ENCODE peak calls at places on chromosomes 7 and 10, in eight cellular contexts. One of them, this sample, is unnamed.

GRCh38 chr7:151390594-151391357 is 19.1 kb downstream of the WDR86 start:
- DNase-seq in heart right ventricle: no peak
- DNase-seq in B cell: no peak
- DNase-seq in astrocyte of the cerebellum: no peak
- DNase-seq in PC-3: no peak
- DNase-seq in CD8-positive, alpha-beta T cell: no peak
- DNase-seq in AG04449: no peak
- DNase-seq in PC-9: no peak
- DNase-seq in this sample: no peak

GRCh38 chr7:24908166-24908565 is 71.8 kb downstream of the OSBPL3 start:
- DNase-seq in heart right ventricle: no peak
- DNase-seq in B cell: no peak
- DNase-seq in astrocyte of the cerebellum: no peak
- DNase-seq in PC-3: no peak
- DNase-seq in CD8-positive, alpha-beta T cell: no peak
- DNase-seq in AG04449: no peak
- DNase-seq in PC-9: no peak
- DNase-seq in this sample: no peak

GRCh38 chr7:123537026-123537642 is 2.7 kb upstream of the IQUB start:
- DNase-seq in heart right ventricle: no peak
- DNase-seq in B cell: no peak
- DNase-seq in astrocyte of the cerebellum: no peak
- DNase-seq in PC-3: peak; percentile 55
- DNase-seq in CD8-positive, alpha-beta T cell: no peak
- DNase-seq in AG04449: no peak
- DNase-seq in PC-9: no peak
- DNase-seq in this sample: no peak

GRCh38 chr7:92833766-92834605 is 2.4 kb downstream of the CDK6 start:
- DNase-seq in heart right ventricle: peak; percentile 86
- DNase-seq in B cell: peak; percentile 60
- DNase-seq in astrocyte of the cerebellum: no peak
- DNase-seq in PC-3: peak; percentile 67
- DNase-seq in CD8-positive, alpha-beta T cell: peak; percentile 79
- DNase-seq in AG04449: no peak
- DNase-seq in PC-9: peak; percentile 85
- DNase-seq in this sample: peak; percentile 62

GRCh38 chr10:29578457-29578856 is 56.3 kb downstream of the SVIL start:
- DNase-seq in heart right ventricle: no peak
- DNase-seq in B cell: no peak
- DNase-seq in astrocyte of the cerebellum: no peak
- DNase-seq in PC-3: no peak
- DNase-seq in CD8-positive, alpha-beta T cell: no peak
- DNase-seq in AG04449: no peak
- DNase-seq in PC-9: no peak
- DNase-seq in this sample: no peak

GRCh38 chr7:139687980-139688632 is 89.7 kb downstream of the HIPK2 start:
- DNase-seq in heart right ventricle: no peak
- DNase-seq in B cell: no peak
- DNase-seq in astrocyte of the cerebellum: no peak
- DNase-seq in PC-3: peak; percentile 39
- DNase-seq in CD8-positive, alpha-beta T cell: no peak
- DNase-seq in AG04449: no peak
- DNase-seq in PC-9: no peak
- DNase-seq in this sample: no peak

GRCh38 chr7:131957338-131958025 is 401.1 kb upstream of the PODXL start:
- DNase-seq in heart right ventricle: no peak
- DNase-seq in B cell: no peak
- DNase-seq in astrocyte of the cerebellum: no peak
- DNase-seq in PC-3: peak; percentile 40
- DNase-seq in CD8-positive, alpha-beta T cell: no peak
- DNase-seq in AG04449: no peak
- DNase-seq in PC-9: no peak
- DNase-seq in this sample: no peak

GRCh38 chr10:93438796-93439253 is 43.3 kb downstream of the MYOF start:
- DNase-seq in heart right ventricle: peak; percentile 19
- DNase-seq in B cell: no peak
- DNase-seq in astrocyte of the cerebellum: no peak
- DNase-seq in PC-3: no peak
- DNase-seq in CD8-positive, alpha-beta T cell: no peak
- DNase-seq in AG04449: no peak
- DNase-seq in PC-9: peak; percentile 78
- DNase-seq in this sample: no peak

GRCh38 chr10:67386260-67386659 is 309.7 kb downstream of the CTNNA3 start:
- DNase-seq in heart right ventricle: no peak
- DNase-seq in B cell: no peak
- DNase-seq in astrocyte of the cerebellum: no peak
- DNase-seq in PC-3: no peak
- DNase-seq in CD8-positive, alpha-beta T cell: no peak
- DNase-seq in AG04449: no peak
- DNase-seq in PC-9: no peak
- DNase-seq in this sample: no peak

GRCh38 chr7:47383064-47383463 is 198.8 kb downstream of the TNS3 start:
- DNase-seq in heart right ventricle: no peak
- DNase-seq in B cell: no peak
- DNase-seq in astrocyte of the cerebellum: no peak
- DNase-seq in PC-3: no peak
- DNase-seq in CD8-positive, alpha-beta T cell: no peak
- DNase-seq in AG04449: no peak
- DNase-seq in PC-9: no peak
- DNase-seq in this sample: no peak

GRCh38 chr10:118594392-118595063 is 920 bp downstream of the PRLHR start:
- DNase-seq in heart right ventricle: no peak
- DNase-seq in B cell: peak; percentile 7
- DNase-seq in astrocyte of the cerebellum: peak; percentile 31
- DNase-seq in PC-3: no peak
- DNase-seq in CD8-positive, alpha-beta T cell: peak; percentile 29
- DNase-seq in AG04449: no peak
- DNase-seq in PC-9: no peak
- DNase-seq in this sample: no peak

GRCh38 chr10:96512524-96512991 is 1.2 kb downstream of the TLL2 start:
- DNase-seq in heart right ventricle: peak; percentile 29
- DNase-seq in B cell: no peak
- DNase-seq in astrocyte of the cerebellum: no peak
- DNase-seq in PC-3: no peak
- DNase-seq in CD8-positive, alpha-beta T cell: no peak
- DNase-seq in AG04449: no peak
- DNase-seq in PC-9: no peak
- DNase-seq in this sample: no peak

GRCh38 chr10:129756912-129757861 is 206.9 kb downstream of the EBF3 start:
- DNase-seq in heart right ventricle: peak; percentile 39
- DNase-seq in B cell: no peak
- DNase-seq in astrocyte of the cerebellum: peak; percentile 26
- DNase-seq in PC-3: no peak
- DNase-seq in CD8-positive, alpha-beta T cell: peak; percentile 5
- DNase-seq in AG04449: no peak
- DNase-seq in PC-9: no peak
- DNase-seq in this sample: no peak

GRCh38 chr10:10528563-10528910 is 489.1 kb upstream of the CELF2 start:
- DNase-seq in heart right ventricle: no peak
- DNase-seq in B cell: no peak
- DNase-seq in astrocyte of the cerebellum: no peak
- DNase-seq in PC-3: no peak
- DNase-seq in CD8-positive, alpha-beta T cell: no peak
- DNase-seq in AG04449: no peak
- DNase-seq in PC-9: no peak
- DNase-seq in this sample: no peak

GRCh38 chr7:114021135-114021534 is 102.3 kb upstream of the PPP1R3A start:
- DNase-seq in heart right ventricle: no peak
- DNase-seq in B cell: no peak
- DNase-seq in astrocyte of the cerebellum: no peak
- DNase-seq in PC-3: peak; percentile 3
- DNase-seq in CD8-positive, alpha-beta T cell: no peak
- DNase-seq in AG04449: no peak
- DNase-seq in PC-9: no peak
- DNase-seq in this sample: no peak

GRCh38 chr10:132920101-132920925 is 22.1 kb downstream of the CFAP46 start:
- DNase-seq in heart right ventricle: no peak
- DNase-seq in B cell: no peak
- DNase-seq in astrocyte of the cerebellum: no peak
- DNase-seq in PC-3: no peak
- DNase-seq in CD8-positive, alpha-beta T cell: no peak
- DNase-seq in AG04449: no peak
- DNase-seq in PC-9: no peak
- DNase-seq in this sample: no peak

GRCh38 chr10:3784510-3785250 is at the start of gene KLF6:
- DNase-seq in heart right ventricle: no peak
- DNase-seq in B cell: peak; percentile 46
- DNase-seq in astrocyte of the cerebellum: no peak
- DNase-seq in PC-3: no peak
- DNase-seq in CD8-positive, alpha-beta T cell: no peak
- DNase-seq in AG04449: no peak
- DNase-seq in PC-9: no peak
- DNase-seq in this sample: no peak
- TF ChIP-seq CTCF in heart right ventricle: no peak
- TF ChIP-seq CTCF in B cell: peak; percentile 19
- TF ChIP-seq CTCF in astrocyte of the cerebellum: no peak
- TF ChIP-seq CTCF in PC-3: no peak
- TF ChIP-seq CTCF in CD8-positive, alpha-beta T cell: no peak
- TF ChIP-seq CTCF in AG04449: no peak
- TF ChIP-seq CTCF in PC-9: no peak
- TF ChIP-seq CTCF in this sample: no peak

DNA sequence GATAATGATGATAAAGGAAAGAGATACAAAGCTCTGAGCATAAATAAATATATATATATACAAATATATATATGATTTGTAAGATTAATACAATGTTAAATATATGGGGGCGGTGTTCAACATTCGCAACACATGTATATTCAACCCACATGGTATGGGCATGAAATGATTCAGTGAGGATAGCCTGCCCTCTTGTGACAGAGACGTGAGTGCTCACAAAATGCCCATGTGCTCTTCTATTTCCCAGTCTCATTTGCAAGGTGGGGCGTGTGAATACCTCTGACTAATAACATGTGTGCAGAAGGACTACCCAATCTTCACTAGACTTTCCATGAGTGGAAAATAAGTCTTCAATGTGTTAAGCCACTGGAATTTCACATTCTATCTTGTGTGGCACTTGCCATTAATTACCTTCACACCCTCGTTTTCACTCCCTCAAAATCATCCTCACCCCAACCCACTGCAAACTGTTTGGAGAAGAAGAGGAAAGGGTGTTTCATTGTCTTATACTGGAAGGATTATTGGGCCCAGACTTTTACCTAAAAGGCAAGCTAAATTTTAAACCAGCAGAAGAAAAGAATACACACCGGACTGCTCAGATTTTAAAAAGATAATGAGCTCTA is 26.9 kb downstream of the ASAH2 start:
- DNase-seq in heart right ventricle: no peak
- DNase-seq in B cell: no peak
- DNase-seq in astrocyte of the cerebellum: peak; percentile 36
- DNase-seq in PC-3: peak; percentile 99
- DNase-seq in CD8-positive, alpha-beta T cell: peak; percentile 11
- DNase-seq in AG04449: peak; percentile 23
- DNase-seq in PC-9: peak; percentile 36
- DNase-seq in this sample: peak; percentile 3
- TF ChIP-seq CTCF in heart right ventricle: peak; percentile 60
- TF ChIP-seq CTCF in B cell: peak; percentile 43
- TF ChIP-seq CTCF in astrocyte of the cerebellum: peak; percentile 63
- TF ChIP-seq CTCF in PC-3: peak; percentile 97
- TF ChIP-seq CTCF in CD8-positive, alpha-beta T cell: peak; percentile 21
- TF ChIP-seq CTCF in AG04449: peak; percentile 76
- TF ChIP-seq CTCF in PC-9: peak; percentile 68
- TF ChIP-seq CTCF in this sample: peak; percentile 68

DNA sequence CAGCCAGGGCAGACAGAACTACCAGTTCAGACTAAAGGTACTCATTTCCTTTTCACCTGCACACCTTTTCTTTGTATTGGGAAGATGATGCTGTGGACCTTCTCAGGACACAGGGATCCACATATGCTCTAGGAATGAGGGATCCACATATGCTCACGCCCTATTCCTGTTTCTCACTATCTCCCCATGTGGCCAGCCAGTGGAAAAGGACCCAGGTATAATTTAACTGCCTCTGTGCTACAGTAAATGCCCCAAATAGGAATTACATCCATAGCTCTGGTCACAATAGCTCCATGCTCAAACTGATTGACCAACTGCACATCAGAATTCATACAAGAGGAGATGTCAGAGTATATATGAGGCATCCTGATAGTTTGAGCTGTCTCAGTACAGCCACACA is 43.8 kb downstream of the CTTNBP2 start:
- DNase-seq in heart right ventricle: no peak
- DNase-seq in B cell: no peak
- DNase-seq in astrocyte of the cerebellum: no peak
- DNase-seq in PC-3: no peak
- DNase-seq in CD8-positive, alpha-beta T cell: no peak
- DNase-seq in AG04449: no peak
- DNase-seq in PC-9: no peak
- DNase-seq in this sample: no peak
- TF ChIP-seq CTCF in heart right ventricle: no peak
- TF ChIP-seq CTCF in B cell: no peak
- TF ChIP-seq CTCF in astrocyte of the cerebellum: peak; percentile 8
- TF ChIP-seq CTCF in PC-3: peak; percentile 20
- TF ChIP-seq CTCF in CD8-positive, alpha-beta T cell: no peak
- TF ChIP-seq CTCF in AG04449: no peak
- TF ChIP-seq CTCF in PC-9: no peak
- TF ChIP-seq CTCF in this sample: no peak

GRCh38 chr7:15556706-15557105 is 5.1 kb downstream of the AGMO start:
- DNase-seq in heart right ventricle: no peak
- DNase-seq in B cell: no peak
- DNase-seq in astrocyte of the cerebellum: no peak
- DNase-seq in PC-3: no peak
- DNase-seq in CD8-positive, alpha-beta T cell: no peak
- DNase-seq in AG04449: no peak
- DNase-seq in PC-9: no peak
- DNase-seq in this sample: no peak

GRCh38 chr7:15554081-15554480 is 7.7 kb downstream of the AGMO start:
- DNase-seq in heart right ventricle: no peak
- DNase-seq in B cell: no peak
- DNase-seq in astrocyte of the cerebellum: no peak
- DNase-seq in PC-3: peak; percentile 32
- DNase-seq in CD8-positive, alpha-beta T cell: no peak
- DNase-seq in AG04449: no peak
- DNase-seq in PC-9: no peak
- DNase-seq in this sample: no peak

GRCh38 chr7:15557186-15557585 is 4.6 kb downstream of the AGMO start:
- DNase-seq in heart right ventricle: no peak
- DNase-seq in B cell: no peak
- DNase-seq in astrocyte of the cerebellum: no peak
- DNase-seq in PC-3: no peak
- DNase-seq in CD8-positive, alpha-beta T cell: no peak
- DNase-seq in AG04449: no peak
- DNase-seq in PC-9: no peak
- DNase-seq in this sample: no peak

GRCh38 chr7:15554744-15555143 is 7.1 kb downstream of the AGMO start:
- DNase-seq in heart right ventricle: no peak
- DNase-seq in B cell: no peak
- DNase-seq in astrocyte of the cerebellum: no peak
- DNase-seq in PC-3: no peak
- DNase-seq in CD8-positive, alpha-beta T cell: no peak
- DNase-seq in AG04449: no peak
- DNase-seq in PC-9: no peak
- DNase-seq in this sample: no peak

DNA sequence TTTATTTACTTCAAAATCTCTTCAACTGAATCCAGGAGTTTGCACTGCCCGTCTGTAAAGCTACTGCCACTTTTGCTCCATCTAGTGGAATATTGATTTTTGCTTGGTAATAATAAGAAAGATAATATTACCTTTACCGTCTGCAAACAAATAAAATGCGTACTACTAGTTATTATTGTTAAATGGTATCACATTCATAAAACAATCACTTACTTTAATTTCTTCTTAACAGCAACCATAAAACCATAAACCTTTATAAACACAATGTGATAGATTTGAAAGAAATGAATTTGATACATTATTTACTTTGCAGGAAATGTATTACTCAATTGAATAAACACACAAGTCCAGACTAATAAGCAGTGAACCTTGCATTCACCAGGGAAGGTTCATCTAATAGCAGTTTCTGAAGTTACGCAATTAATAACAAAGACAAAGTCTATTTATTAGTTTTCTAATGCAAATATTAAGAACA is 6.4 kb downstream of the AGMO start:
- DNase-seq in heart right ventricle: no peak
- DNase-seq in B cell: no peak
- DNase-seq in astrocyte of the cerebellum: no peak
- DNase-seq in PC-3: peak; percentile 27
- DNase-seq in CD8-positive, alpha-beta T cell: no peak
- DNase-seq in AG04449: no peak
- DNase-seq in PC-9: no peak
- DNase-seq in this sample: no peak
- TF ChIP-seq CTCF in heart right ventricle: peak; percentile 21
- TF ChIP-seq CTCF in B cell: no peak
- TF ChIP-seq CTCF in astrocyte of the cerebellum: peak; percentile 28
- TF ChIP-seq CTCF in PC-3: peak; percentile 49
- TF ChIP-seq CTCF in CD8-positive, alpha-beta T cell: no peak
- TF ChIP-seq CTCF in AG04449: no peak
- TF ChIP-seq CTCF in PC-9: peak; percentile 27
- TF ChIP-seq CTCF in this sample: peak; percentile 41

This sample was measured in AG09319.